ENCODE peak calls at places on chromosome 10, in nine cellular contexts. U is thoracic aorta, Z is ovary, L is GM10248, W is mucosa of descending colon, B is tibial artery, S is endothelial cell, I is H9, N is neural progenitor cell. Q is an unnamed sample.

GRCh38 chr10:120394446-120394845 is 62.6 kb upstream of the PLPP4 start:
- DNase-seq in I (no peak), N (no peak), W (no peak), U (no peak), Z (no peak), B (no peak), L (no peak), S (no peak), Q (no peak)

GRCh38 chr10:111076682-111077661 is at the start of gene ADRA2A:
- DNase-seq in N (peak; percentile 88), Z (peak; percentile 78), B (no peak), I (peak; percentile 79), W (peak; percentile 78), L (peak; percentile 55), S (peak; percentile 60), U (no peak), Q (peak; percentile 78)

GRCh38 chr10:13271552-13272163 is 28.2 kb downstream of the PHYH start:
- DNase-seq in S (peak; percentile 53), B (peak; percentile 74), U (no peak), L (peak; percentile 73), N (peak; percentile 68), W (peak; percentile 69), Z (peak; percentile 49), I (peak; percentile 92), Q (peak; percentile 75)

GRCh38 chr10:110872984-110873569 is 1.3 kb downstream of the PDCD4 start:
- DNase-seq in W (no peak), L (no peak), B (no peak), S (no peak), U (no peak), Z (no peak), N (peak; percentile 26), I (no peak), Q (no peak)

GRCh38 chr10:60532691-60533468 is 143.2 kb upstream of the ANK3 start:
- DNase-seq in W (peak; percentile 32), I (no peak), U (no peak), N (no peak), L (no peak), S (no peak), B (no peak), Z (no peak), Q (no peak)

GRCh38 chr10:48444861-48445841 is 138.7 kb downstream of the MAPK8 start:
- DNase-seq in Z (no peak), U (no peak), B (peak; percentile 56), L (peak; percentile 14), N (peak; percentile 55), W (peak; percentile 17), S (no peak), I (peak; percentile 61), Q (peak; percentile 11)

GRCh38 chr10:107546239-107546638 is 381.7 kb upstream of the SORCS1 start:
- DNase-seq in I (no peak), N (no peak), S (no peak), B (no peak), W (no peak), Z (no peak), U (no peak), L (no peak), Q (no peak)

GRCh38 chr10:92695679-92696605 is 6.2 kb downstream of the HHEX start:
- DNase-seq in S (peak; percentile 50), N (peak; percentile 65), W (no peak), L (no peak), U (no peak), B (no peak), Z (peak; percentile 48), I (peak; percentile 52), Q (peak; percentile 60)

GRCh38 chr10:60282771-60283353 is 106.8 kb downstream of the ANK3 start:
- DNase-seq in N (no peak), I (no peak), W (no peak), B (no peak), S (no peak), U (no peak), L (no peak), Z (no peak), Q (no peak)

GRCh38 chr10:79068203-79068561 is 584 bp upstream of the ZMIZ1 start:
- DNase-seq in N (no peak), L (no peak), B (no peak), W (no peak), U (no peak), Z (peak; percentile 61), I (no peak), S (peak; percentile 61), Q (no peak)

GRCh38 chr10:79070091-79070610 is 1.4 kb downstream of the ZMIZ1 start:
- DNase-seq in W (peak; percentile 75), N (peak; percentile 85), S (peak; percentile 23), U (no peak), B (peak; percentile 80), L (no peak), Z (peak; percentile 69), I (no peak), Q (peak; percentile 57)

GRCh38 chr10:79069325-79070090 is 742 bp downstream of the ZMIZ1 start:
- DNase-seq in N (peak; percentile 70), L (peak; percentile 66), B (peak; percentile 85), Z (peak; percentile 61), W (peak; percentile 74), I (no peak), S (peak; percentile 55), U (no peak), Q (peak; percentile 45)

GRCh38 chr10:79067241-79068202 is 1.2 kb upstream of the ZMIZ1 start:
- DNase-seq in I (peak; percentile 94), L (peak; percentile 86), N (peak; percentile 97), W (peak; percentile 97), S (peak; percentile 96), B (peak; percentile 95), U (peak; percentile 63), Z (peak; percentile 94), Q (peak; percentile 86)

DNA sequence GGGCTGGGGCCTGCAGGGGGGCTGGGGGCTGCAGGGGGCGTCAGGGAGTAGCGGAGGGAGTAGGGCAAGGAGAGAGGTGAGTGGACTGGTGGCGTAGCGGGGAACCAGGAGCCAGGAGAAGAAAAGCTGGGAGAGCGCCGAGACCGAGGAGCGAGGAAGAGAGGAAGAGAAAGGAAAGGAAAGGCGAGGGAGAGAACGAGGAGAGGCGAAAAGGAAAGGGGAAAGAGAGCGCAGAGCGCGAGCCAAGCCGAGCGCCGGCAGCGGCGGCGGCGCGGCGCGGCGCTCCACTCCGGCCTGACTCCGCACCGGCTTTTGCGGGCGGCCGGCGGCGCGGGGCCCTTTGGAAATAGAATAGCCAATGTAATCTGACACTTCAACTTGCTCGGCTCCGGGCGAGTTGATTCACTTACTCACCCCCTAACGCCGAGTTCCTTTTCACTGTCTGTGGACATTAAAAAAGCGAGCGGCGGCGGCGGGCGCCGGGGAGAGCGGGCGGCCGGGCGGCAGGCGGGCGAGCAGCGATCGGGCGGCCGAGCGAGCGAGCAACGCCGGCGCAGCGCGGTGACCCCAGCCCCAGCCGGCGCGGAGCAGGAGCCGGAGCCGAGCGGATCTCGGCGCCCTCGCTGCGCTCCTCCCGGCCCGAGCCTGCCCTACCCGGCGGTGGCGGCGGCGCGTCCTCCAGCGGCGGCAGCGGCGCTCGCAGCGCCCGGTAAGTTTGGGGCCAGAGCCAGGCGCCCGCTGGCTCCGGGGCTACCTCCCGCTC is at the start of gene ZMIZ1:
- DNase-seq in L (peak; percentile 89), B (peak; percentile 95), I (peak; percentile 89), N (peak; percentile 95), W (peak; percentile 91), U (peak; percentile 71), S (peak; percentile 83), Z (peak; percentile 92), Q (peak; percentile 94)
- TF ChIP-seq CTCF in L (peak; percentile 46), B (peak; percentile 2), I (peak; percentile 26), N (peak; percentile 41), W (no peak), U (no peak), S (no peak), Z (no peak), Q (peak; percentile 46)

DNA sequence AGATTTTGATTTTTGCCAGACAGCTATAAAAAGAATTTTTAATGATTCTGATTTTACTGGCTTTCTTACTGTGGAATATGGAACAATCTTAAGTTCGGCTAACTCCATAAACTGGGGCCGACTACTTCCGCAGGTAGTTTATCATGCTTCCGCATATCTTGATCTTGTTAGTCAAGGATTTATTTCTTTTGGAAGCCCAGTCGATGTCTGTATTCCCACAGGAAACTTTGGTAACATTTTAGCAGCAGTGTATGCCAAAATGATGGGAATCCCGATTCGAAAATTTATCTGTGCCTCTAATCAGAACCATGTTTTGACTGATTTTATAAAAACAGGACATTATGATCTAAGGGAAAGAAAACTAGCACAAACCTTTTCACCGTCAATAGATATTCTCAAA is 8.1 kb downstream of the THNSL1 start:
- DNase-seq in W (no peak), B (no peak), S (no peak), N (no peak), U (no peak), Z (no peak), L (no peak), I (no peak), Q (no peak)
- TF ChIP-seq CTCF in W (no peak), B (no peak), S (no peak), N (no peak), U (no peak), Z (no peak), L (no peak), I (no peak), Q (no peak)

GRCh38 chr10:91220194-91220953 is at the start of gene PCGF5:
- DNase-seq in U (peak; percentile 31), S (peak; percentile 90), B (peak; percentile 95), Z (peak; percentile 84), L (peak; percentile 96), I (peak; percentile 90), W (peak; percentile 98), N (peak; percentile 96), Q (peak; percentile 93)
- TF ChIP-seq CTCF in U (peak; percentile 45), S (peak; percentile 49), B (peak; percentile 41), Z (peak; percentile 57), L (peak; percentile 34), I (peak; percentile 39), W (peak; percentile 42), N (peak; percentile 38), Q (peak; percentile 43)

GRCh38 chr10:22807238-22807637 is 92.9 kb upstream of the PIP4K2A start:
- DNase-seq in Z (no peak), U (no peak), W (no peak), N (no peak), S (no peak), I (no peak), B (no peak), L (no peak), Q (no peak)

GRCh38 chr10:22810643-22811254 is 96.4 kb upstream of the PIP4K2A start:
- DNase-seq in W (no peak), I (peak; percentile 49), U (no peak), S (no peak), Z (no peak), N (peak; percentile 85), L (no peak), B (no peak), Q (no peak)

GRCh38 chr10:22803201-22803895 is 89.0 kb upstream of the PIP4K2A start:
- DNase-seq in N (no peak), Z (no peak), W (no peak), B (no peak), I (no peak), U (no peak), L (no peak), S (no peak), Q (no peak)

GRCh38 chr10:22801759-22802158 is 87.4 kb upstream of the PIP4K2A start:
- DNase-seq in W (no peak), Z (no peak), B (no peak), S (no peak), I (no peak), N (no peak), U (no peak), L (no peak), Q (no peak)

DNA sequence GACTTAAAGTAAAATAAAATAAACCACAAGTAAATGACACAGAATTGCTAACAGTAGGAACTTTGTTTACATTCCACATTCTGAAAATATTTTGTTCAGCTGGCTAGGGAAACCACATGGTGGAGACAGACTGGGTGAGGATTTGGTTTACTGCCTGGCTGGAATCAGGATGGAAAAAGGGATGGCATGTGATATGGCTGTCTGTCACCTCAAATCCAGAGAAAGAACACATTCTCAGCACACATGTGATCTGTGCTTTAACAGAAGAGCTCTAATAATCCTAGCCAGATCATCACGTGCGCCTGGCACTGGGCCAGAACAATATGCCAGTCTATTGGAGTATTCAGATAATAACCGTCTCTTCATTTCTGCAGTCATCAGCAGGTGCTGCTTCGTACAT is 90.9 kb upstream of the PIP4K2A start:
- DNase-seq in B (no peak), I (no peak), L (no peak), N (no peak), S (no peak), U (no peak), Z (no peak), W (no peak), Q (peak; percentile 21)
- TF ChIP-seq CTCF in B (no peak), I (no peak), L (no peak), N (no peak), S (no peak), U (peak; percentile 12), Z (no peak), W (no peak), Q (no peak)

Q was measured in body of pancreas.